ENCODE peak calls at places on chromosome 10, in seven cellular contexts. T is IMR-90, H is H9, Z is neuronal stem cell, D is mesenchymal stem cell, F is H1, J is trophoblast cell. M is an unnamed sample.

GRCh38 chr10:69324583-69324982 is 46.3 kb downstream of the HK1 start:
- DNase-seq in T (no peak), H (no peak), Z (no peak), D (peak; percentile 54), F (no peak), J (peak; percentile 48), M (no peak)

GRCh38 chr10:30583778-30584415 is 45.7 kb downstream of the LYZL2 start:
- DNase-seq in T (peak; percentile 77), H (no peak), Z (no peak), D (peak; percentile 64), F (no peak), J (peak; percentile 31), M (no peak)

GRCh38 chr10:122650331-122650730 is 49.3 kb downstream of the C10orf120 start:
- DNase-seq in T (no peak), H (no peak), Z (no peak), D (no peak), F (no peak), J (no peak), M (no peak)

GRCh38 chr10:25048463-25048862 is 32.1 kb downstream of the THNSL1 start:
- DNase-seq in T (no peak), H (no peak), Z (no peak), D (no peak), F (no peak), J (no peak), M (no peak)

GRCh38 chr10:75853085-75853484 is 421.7 kb downstream of the LRMDA start:
- DNase-seq in T (no peak), H (no peak), Z (no peak), D (peak; percentile 6), F (no peak), J (no peak), M (no peak)

GRCh38 chr10:15370212-15370740 is 813 bp downstream of the FAM171A1 start:
- DNase-seq in T (peak; percentile 16), H (no peak), Z (peak; percentile 20), D (peak; percentile 53), F (peak; percentile 65), J (no peak), M (peak; percentile 50)

GRCh38 chr10:12455774-12456173 is 106.4 kb downstream of the CAMK1D start:
- DNase-seq in T (no peak), H (no peak), Z (no peak), D (peak; percentile 41), F (no peak), J (no peak), M (no peak)

GRCh38 chr10:9209105-9209798 is 1154.8 kb downstream of the GATA3 start:
- DNase-seq in T (peak; percentile 60), H (peak; percentile 70), Z (peak; percentile 70), D (peak; percentile 64), F (peak; percentile 88), J (peak; percentile 58), M (peak; percentile 80)

GRCh38 chr10:96339956-96340904 is 18.6 kb downstream of the OPALIN start:
- DNase-seq in T (peak; percentile 70), H (peak; percentile 78), Z (peak; percentile 67), D (peak; percentile 56), F (peak; percentile 74), J (peak; percentile 79), M (peak; percentile 84)

GRCh38 chr10:101246639-101247038 is 17.4 kb upstream of the LBX1 start:
- DNase-seq in T (no peak), H (no peak), Z (no peak), D (no peak), F (no peak), J (no peak), M (no peak)

GRCh38 chr10:126872768-126873167 is 32.5 kb upstream of the DOCK1 start:
- DNase-seq in T (no peak), H (no peak), Z (peak; percentile 11), D (no peak), F (no peak), J (no peak), M (peak; percentile 68)

GRCh38 chr10:128069351-128070051 is 56.7 kb downstream of the MKI67 start:
- DNase-seq in T (peak; percentile 66), H (peak; percentile 80), Z (peak; percentile 74), D (peak; percentile 77), F (peak; percentile 86), J (peak; percentile 64), M (peak; percentile 78)

GRCh38 chr10:49359349-49360231 is 36.3 kb downstream of the DRGX start:
- DNase-seq in T (peak; percentile 12), H (peak; percentile 78), Z (no peak), D (no peak), F (peak; percentile 56), J (no peak), M (peak; percentile 96)

GRCh38 chr10:14723052-14723689 is 51.5 kb downstream of the FAM107B start:
- DNase-seq in T (no peak), H (no peak), Z (no peak), D (no peak), F (no peak), J (no peak), M (no peak)

GRCh38 chr10:3292601-3293000 is 120.0 kb upstream of the PITRM1 start:
- DNase-seq in T (no peak), H (no peak), Z (no peak), D (peak; percentile 39), F (no peak), J (peak; percentile 56), M (no peak)

GRCh38 chr10:4073912-4074311 is 288.9 kb upstream of the KLF6 start:
- DNase-seq in T (peak; percentile 62), H (no peak), Z (no peak), D (peak; percentile 79), F (no peak), J (no peak), M (no peak)

DNA sequence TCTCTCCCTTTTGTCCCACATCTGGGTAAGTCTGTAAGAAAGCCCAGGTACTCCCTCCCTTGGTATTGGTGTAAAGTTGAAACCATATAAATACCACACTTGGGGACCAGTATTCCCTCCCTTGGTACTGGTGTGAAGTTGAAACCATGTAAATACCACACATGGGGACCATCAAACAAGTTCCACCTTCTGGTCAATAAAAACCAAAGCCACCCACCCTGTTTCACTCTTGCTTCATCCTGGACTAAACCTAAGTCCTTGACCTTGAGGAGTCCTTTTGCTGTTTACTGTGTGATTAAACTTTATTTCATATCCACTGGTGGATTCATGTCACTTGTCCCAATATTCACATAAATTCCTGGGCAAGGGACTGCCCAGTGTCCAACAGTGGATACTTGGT is 8.4 kb downstream of the P4HA1 start:
- DNase-seq in T (no peak), H (no peak), Z (no peak), D (peak; percentile 9), F (no peak), J (no peak), M (no peak)
- H2BK5ac ChIP-seq in T (no peak overlapping the region), H (no peak overlapping the region), Z (no peak overlapping the region), D (no peak overlapping the region), F (no peak overlapping the region), J (no peak overlapping the region), M (no peak overlapping the region)

GRCh38 chr10:51171946-51172345 is 97.7 kb downstream of the PRKG1 start:
- DNase-seq in T (peak; percentile 49), H (no peak), Z (no peak), D (peak; percentile 22), F (no peak), J (no peak), M (no peak)

GRCh38 chr10:51170518-51171245 is 96.4 kb downstream of the PRKG1 start:
- DNase-seq in T (peak; percentile 55), H (no peak), Z (no peak), D (no peak), F (no peak), J (no peak), M (no peak)

GRCh38 chr10:51168086-51168815 is 94.0 kb downstream of the PRKG1 start:
- DNase-seq in T (no peak), H (no peak), Z (no peak), D (no peak), F (no peak), J (no peak), M (no peak)

DNA sequence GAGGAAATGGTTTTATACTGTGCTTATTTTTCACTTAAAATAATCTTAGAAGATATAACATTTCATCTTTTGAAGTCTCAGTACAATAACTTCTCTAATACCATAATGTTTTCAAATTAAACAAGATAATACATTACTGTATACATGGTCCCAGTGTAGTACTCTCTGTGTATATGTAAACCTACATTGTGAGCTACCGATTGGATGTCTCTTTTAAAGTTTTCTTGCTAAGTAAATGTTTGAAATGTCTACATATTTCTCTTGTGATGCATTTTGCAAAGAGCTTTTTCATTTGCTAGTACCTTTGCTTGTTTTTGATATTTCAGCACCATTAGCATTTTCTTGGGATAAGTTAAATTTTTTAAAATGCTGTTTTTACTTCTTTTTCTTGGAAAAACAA is 94.8 kb downstream of the PRKG1 start:
- DNase-seq in T (peak; percentile 64), H (no peak), Z (no peak), D (no peak), F (no peak), J (no peak), M (no peak)
- H2BK5ac ChIP-seq in T (peak overlapping the region; percentile 77), H (no peak overlapping the region), Z (no peak overlapping the region), D (no peak overlapping the region), F (no peak overlapping the region), J (no peak overlapping the region), M (no peak overlapping the region)

DNA sequence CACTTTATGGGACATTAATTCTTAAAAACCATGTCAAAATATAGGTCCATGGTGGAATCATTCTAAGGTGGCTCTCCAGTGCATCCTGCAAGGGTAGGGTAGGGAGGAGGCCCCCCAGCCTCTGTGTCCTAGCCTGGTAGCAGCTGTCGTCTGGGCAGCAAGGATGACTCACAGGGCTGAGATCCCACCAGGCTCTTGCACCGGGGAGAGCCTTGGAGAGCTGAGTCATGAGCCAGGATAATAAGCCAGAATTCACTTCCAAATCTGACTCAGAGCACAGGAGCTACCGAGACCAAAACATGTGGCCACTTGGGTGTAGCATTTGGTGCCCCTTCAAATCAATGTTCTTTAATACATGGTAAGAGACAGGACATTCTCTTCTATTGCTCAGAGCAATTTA is 298.5 kb downstream of the NEBL start:
- DNase-seq in T (peak; percentile 51), H (peak; percentile 65), Z (no peak), D (peak; percentile 92), F (no peak), J (peak; percentile 27), M (peak; percentile 93)
- H2BK5ac ChIP-seq in T (no peak overlapping the region), H (no peak overlapping the region), Z (no peak overlapping the region), D (no peak overlapping the region), F (no peak overlapping the region), J (no peak overlapping the region), M (no peak overlapping the region)

GRCh38 chr10:77446700-77447099 is 190.9 kb downstream of the KCNMA1 start:
- DNase-seq in T (no peak), H (no peak), Z (no peak), D (no peak), F (no peak), J (no peak), M (no peak)

GRCh38 chr10:77441541-77442175 is 195.9 kb downstream of the KCNMA1 start:
- DNase-seq in T (no peak), H (no peak), Z (no peak), D (no peak), F (no peak), J (no peak), M (peak; percentile 54)

GRCh38 chr10:77445562-77445961 is 192.0 kb downstream of the KCNMA1 start:
- DNase-seq in T (no peak), H (no peak), Z (no peak), D (no peak), F (no peak), J (no peak), M (no peak)

GRCh38 chr10:77442790-77443189 is 194.8 kb downstream of the KCNMA1 start:
- DNase-seq in T (no peak), H (no peak), Z (no peak), D (no peak), F (no peak), J (no peak), M (peak; percentile 34)

DNA sequence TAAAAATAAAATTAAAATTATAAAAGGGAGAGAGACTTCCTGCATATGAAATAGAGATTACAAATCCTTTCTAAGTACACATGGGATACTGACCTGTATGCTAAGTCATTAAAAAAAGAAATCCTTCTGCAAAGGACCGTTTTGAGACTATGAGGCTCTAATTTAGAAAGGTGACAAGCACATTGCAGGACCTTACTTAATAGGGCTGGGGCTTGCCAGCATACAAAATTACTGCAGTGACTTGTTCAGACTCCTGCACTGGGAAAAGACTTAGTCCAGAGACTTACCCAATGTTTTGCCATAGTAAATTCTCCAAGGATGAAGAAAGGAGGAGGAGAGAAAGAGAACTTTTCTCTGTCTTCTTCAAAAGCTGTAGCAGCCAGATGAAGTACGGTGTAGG is 193.6 kb downstream of the KCNMA1 start:
- DNase-seq in T (no peak), H (no peak), Z (no peak), D (no peak), F (no peak), J (no peak), M (no peak)
- H2BK5ac ChIP-seq in T (no peak overlapping the region), H (no peak overlapping the region), Z (no peak overlapping the region), D (no peak overlapping the region), F (no peak overlapping the region), J (no peak overlapping the region), M (no peak overlapping the region)

M was measured in mesendoderm.